ENCODE peak calls at places on chromosomes 3 and 15, in ten cellular contexts. A is psoas muscle; C is NB4; E is OCI-LY7; J is neural progenitor cell; F is PC-9; S is IMR-90; K is cardiac fibroblast; O is brain microvascular endothelial cell; H is naive thymus-derived CD4-positive, alpha-beta T cell. V is an unnamed sample.

GRCh38 chr3:182303169-182303568 is 490.1 kb upstream of the ATP11B start:
- DNase-seq in A (no peak), C (no peak), E (no peak), J (no peak), F (no peak), S (no peak), K (no peak), O (no peak), H (no peak), V (no peak)

GRCh38 chr15:35439291-35439690 is 106.7 kb downstream of the DPH6 start:
- DNase-seq in A (no peak), C (no peak), E (no peak), J (no peak), F (no peak), S (peak), K (peak), O (peak), H (no peak), V (peak)

GRCh38 chr3:41265011-41265545 is 65.8 kb downstream of the CTNNB1 start:
- DNase-seq in A (no peak), C (no peak), E (no peak), J (no peak), F (no peak), S (peak), K (no peak), O (peak), H (no peak), V (no peak)

GRCh38 chr3:170467007-170467406 is 48.3 kb downstream of the CLDN11 start:
- DNase-seq in A (no peak), C (no peak), E (no peak), J (no peak), F (peak), S (no peak), K (no peak), O (no peak), H (no peak), V (no peak)

GRCh38 chr15:22786868-22787698 is 639 bp downstream of the NIPA1 start:
- DNase-seq in A (peak), C (peak), E (peak), J (peak), F (no peak), S (no peak), K (no peak), O (no peak), H (no peak), V (no peak)

GRCh38 chr3:37726445-37727000 is 135.2 kb upstream of the CTDSPL start:
- DNase-seq in A (peak), C (no peak), E (no peak), J (no peak), F (no peak), S (no peak), K (peak), O (no peak), H (no peak), V (no peak)

GRCh38 chr15:88375234-88375926 is 91.8 kb downstream of the MRPL46 start:
- DNase-seq in A (no peak), C (peak), E (no peak), J (peak), F (no peak), S (peak), K (peak), O (peak), H (no peak), V (peak)

GRCh38 chr3:183218826-183219225 is 34.2 kb upstream of the B3GNT5 start:
- DNase-seq in A (no peak), C (no peak), E (no peak), J (no peak), F (no peak), S (no peak), K (no peak), O (no peak), H (no peak), V (no peak)

GRCh38 chr3:12579919-12580318 is 23.0 kb downstream of the MKRN2 start:
- DNase-seq in A (no peak), C (no peak), E (no peak), J (no peak), F (no peak), S (peak), K (peak), O (peak), H (no peak), V (no peak)

GRCh38 chr3:5384557-5384956 is 197.1 kb downstream of the EDEM1 start:
- DNase-seq in A (no peak), C (no peak), E (no peak), J (no peak), F (no peak), S (no peak), K (no peak), O (no peak), H (no peak), V (no peak)

GRCh38 chr3:71035314-71035713 is 548.2 kb downstream of the FOXP1 start:
- DNase-seq in A (no peak), C (peak), E (no peak), J (no peak), F (no peak), S (peak), K (peak), O (peak), H (no peak), V (no peak)

GRCh38 chr3:277873-278272 is 81.3 kb downstream of the CHL1 start:
- DNase-seq in A (no peak), C (no peak), E (peak), J (no peak), F (no peak), S (no peak), K (no peak), O (no peak), H (no peak), V (no peak)

GRCh38 chr15:67955256-67955655 is 98.9 kb upstream of the PIAS1 start:
- DNase-seq in A (no peak), C (peak), E (no peak), J (no peak), F (no peak), S (no peak), K (peak), O (no peak), H (no peak), V (no peak)

GRCh38 chr3:65854606-65855304 is 184.0 kb downstream of the MAGI1 start:
- DNase-seq in A (no peak), C (no peak), E (no peak), J (no peak), F (peak), S (peak), K (no peak), O (no peak), H (no peak), V (no peak)

GRCh38 chr15:27956285-27956684 is 142.8 kb downstream of the OCA2 start:
- DNase-seq in A (no peak), C (peak), E (no peak), J (no peak), F (no peak), S (no peak), K (no peak), O (no peak), H (no peak), V (no peak)

GRCh38 chr3:100317928-100318327 is 16.6 kb upstream of the NIT2 start:
- DNase-seq in A (no peak), C (no peak), E (no peak), J (no peak), F (no peak), S (no peak), K (no peak), O (no peak), H (no peak), V (no peak)

GRCh38 chr15:89836255-89837133 is 21.8 kb upstream of the ANPEP start:
- DNase-seq in A (no peak), C (no peak), E (no peak), J (no peak), F (peak), S (peak), K (peak), O (peak), H (no peak), V (peak)

GRCh38 chr15:49863431-49864205 is 242.8 kb downstream of the DTWD1 start:
- DNase-seq in A (no peak), C (no peak), E (no peak), J (no peak), F (no peak), S (peak), K (peak), O (no peak), H (no peak), V (peak)

GRCh38 chr3:38497026-38497425 is 886 bp downstream of the EXOG start:
- DNase-seq in A (no peak), C (peak), E (peak), J (peak), F (no peak), S (peak), K (peak), O (no peak), H (no peak), V (no peak)

GRCh38 chr3:87575538-87575937 is 299.2 kb upstream of the POU1F1 start:
- DNase-seq in A (no peak), C (no peak), E (no peak), J (peak), F (no peak), S (no peak), K (no peak), O (no peak), H (no peak), V (no peak)

GRCh38 chr15:74193305-74193718 is 9.3 kb downstream of the STRA6 start:
- DNase-seq in A (no peak), C (no peak), E (no peak), J (no peak), F (peak), S (peak), K (peak), O (peak), H (no peak), V (peak)

GRCh38 chr15:97904196-97904572 is 56.3 kb upstream of the ARRDC4 start:
- DNase-seq in A (peak), C (peak), E (peak), J (peak), F (peak), S (peak), K (peak), O (peak), H (no peak), V (no peak)

GRCh38 chr3:171804618-171805389 is 5.5 kb downstream of the PLD1 start:
- DNase-seq in A (no peak), C (no peak), E (no peak), J (no peak), F (peak), S (no peak), K (peak), O (peak), H (no peak), V (no peak)

GRCh38 chr15:43186003-43186353 is 775 bp downstream of the CCNDBP1 start:
- DNase-seq in A (no peak), C (no peak), E (no peak), J (no peak), F (no peak), S (no peak), K (no peak), O (no peak), H (no peak), V (no peak)

GRCh38 chr3:104126864-104127553 is 1239.7 kb upstream of the ALCAM start:
- DNase-seq in A (no peak), C (no peak), E (no peak), J (no peak), F (no peak), S (no peak), K (no peak), O (no peak), H (no peak), V (no peak)

GRCh38 chr3:47323431-47324277 is 40.9 kb downstream of the KLHL18 start:
- DNase-seq in A (no peak), C (no peak), E (no peak), J (no peak), F (peak), S (peak), K (peak), O (peak), H (no peak), V (no peak)

GRCh38 chr3:184357248-184358139 is 3.9 kb downstream of the CLCN2 start:
- DNase-seq in A (no peak), C (no peak), E (no peak), J (no peak), F (no peak), S (no peak), K (no peak), O (no peak), H (no peak), V (no peak)

GRCh38 chr15:30042556-30042955 is 40.2 kb upstream of the GOLGA8J start:
- DNase-seq in A (no peak), C (no peak), E (no peak), J (peak), F (no peak), S (peak), K (peak), O (peak), H (no peak), V (no peak)

GRCh38 chr15:90557147-90557546 is 27.4 kb downstream of the CRTC3 start:
- DNase-seq in A (no peak), C (no peak), E (no peak), J (no peak), F (no peak), S (peak), K (no peak), O (no peak), H (peak), V (no peak)

GRCh38 chr3:114320251-114320650 is 26.4 kb downstream of the TIGIT start:
- DNase-seq in A (no peak), C (no peak), E (no peak), J (no peak), F (peak), S (no peak), K (peak), O (no peak), H (no peak), V (no peak)

GRCh38 chr3:41688595-41689380 is 273.1 kb downstream of the ULK4 start:
- DNase-seq in A (no peak), C (no peak), E (no peak), J (no peak), F (no peak), S (peak), K (peak), O (no peak), H (no peak), V (no peak)

GRCh38 chr15:99446565-99447496 is 119.0 kb upstream of the MEF2A start:
- DNase-seq in A (no peak), C (no peak), E (no peak), J (no peak), F (no peak), S (no peak), K (no peak), O (no peak), H (no peak), V (no peak)

GRCh38 chr3:77887611-77888010 is 847.7 kb downstream of the ROBO2 start:
- DNase-seq in A (no peak), C (no peak), E (no peak), J (no peak), F (no peak), S (peak), K (no peak), O (peak), H (no peak), V (peak)

GRCh38 chr15:94229591-94230365 is 1.6 kb upstream of the MCTP2 start:
- DNase-seq in A (no peak), C (peak), E (no peak), J (no peak), F (no peak), S (no peak), K (no peak), O (no peak), H (peak), V (no peak)
- H3K4me3 ChIP-seq in A (no peak), C (peak), E (peak), J (no peak), F (peak), S (no peak), K (no peak), O (no peak), H (peak), V (no peak)

DNA sequence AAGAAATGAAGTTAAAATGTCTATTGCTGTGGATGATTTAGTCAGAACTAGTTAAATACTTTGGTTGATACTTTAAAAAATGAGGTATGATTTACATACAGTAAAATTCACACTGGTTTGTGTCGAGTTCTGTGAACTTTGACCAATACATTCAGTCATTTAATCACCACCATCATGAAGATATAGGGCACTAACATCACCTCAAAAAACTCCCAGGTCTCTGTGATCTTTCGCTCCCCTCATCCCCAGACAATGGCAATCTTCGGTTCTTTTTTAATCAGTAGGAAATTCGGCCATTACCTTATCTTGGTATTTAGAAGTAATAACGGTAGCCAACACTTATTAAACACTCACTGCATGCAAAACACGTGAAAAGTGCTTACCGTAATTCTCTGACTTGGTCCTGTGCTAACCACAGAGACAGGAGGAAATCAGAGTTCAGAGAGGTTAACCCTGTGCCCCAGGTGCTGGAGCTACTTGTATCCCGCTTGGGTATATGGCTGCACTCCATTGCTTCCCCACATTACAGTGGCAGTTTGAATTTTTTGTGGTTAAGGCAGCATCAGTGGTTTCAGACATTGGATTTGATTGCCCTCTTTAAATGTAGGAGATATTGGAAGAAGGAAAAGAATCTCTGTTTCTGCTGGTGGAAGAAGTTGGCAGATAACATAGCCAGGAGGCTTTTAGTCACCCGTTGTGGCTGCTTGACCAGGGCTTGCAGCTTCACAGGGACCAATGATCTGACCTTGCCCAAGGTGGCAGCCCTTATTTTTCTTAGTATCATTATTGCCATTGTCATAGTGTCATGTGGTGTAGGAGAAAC is 4.2 kb downstream of the PLCL2 start:
- DNase-seq in A (no peak), C (no peak), E (peak), J (no peak), F (no peak), S (no peak), K (no peak), O (no peak), H (peak), V (no peak)
- H3K4me3 ChIP-seq in A (peak), C (no peak), E (peak), J (no peak), F (no peak), S (no peak), K (no peak), O (no peak), H (peak), V (no peak)

GRCh38 chr3:63918321-63918720 is 6.1 kb upstream of the SCAANT1 start:
- DNase-seq in A (no peak), C (no peak), E (no peak), J (no peak), F (peak), S (peak), K (no peak), O (peak), H (no peak), V (peak)
- H3K4me3 ChIP-seq in A (no peak), C (no peak), E (no peak), J (no peak), F (no peak), S (no peak), K (no peak), O (no peak), H (no peak), V (no peak)

DNA sequence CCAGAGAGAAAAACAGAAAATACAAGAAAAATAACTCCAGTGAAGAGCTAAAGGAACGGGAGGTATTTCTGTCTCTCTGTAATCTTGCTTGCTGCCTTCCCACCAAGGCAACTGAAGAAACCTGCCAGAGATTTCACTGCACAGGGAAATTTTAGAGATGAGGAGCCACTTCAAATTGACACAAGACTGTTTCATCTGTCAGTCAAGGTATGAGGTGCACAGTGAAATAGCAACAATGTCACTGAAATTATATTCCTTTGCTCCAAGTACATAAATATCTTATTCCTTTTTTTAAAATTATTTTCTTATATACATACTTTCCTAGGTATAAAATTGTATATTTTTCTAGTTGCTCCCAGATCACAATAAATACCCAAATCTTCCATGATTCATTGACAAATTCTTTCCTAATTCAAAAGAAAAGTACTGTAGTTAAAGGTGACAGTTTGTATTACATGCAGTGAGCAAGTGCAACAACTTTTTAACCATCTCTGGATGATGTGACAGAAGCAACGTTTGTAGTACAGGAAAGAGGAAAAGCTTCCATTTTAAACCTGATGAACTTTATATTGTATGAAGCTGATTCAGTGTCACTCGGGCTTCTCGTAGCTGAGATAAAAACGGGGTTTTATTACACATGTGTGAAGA is 563.4 kb downstream of the TUSC7 start:
- DNase-seq in A (no peak), C (no peak), E (no peak), J (no peak), F (no peak), S (no peak), K (no peak), O (no peak), H (no peak), V (no peak)
- H3K4me3 ChIP-seq in A (no peak), C (no peak), E (no peak), J (no peak), F (no peak), S (no peak), K (no peak), O (no peak), H (no peak), V (no peak)

V was measured in BJ.